ENCODE peak calls at places on chromosomes 11 and 22, in eight cellular contexts. One of them, this sample, is unnamed. For H3K4me1, the result is how much of the 10 kb centered on the place peaks cover.

GRCh38 chr22:19453718-19454117 is 6.2 kb upstream of the C22orf39 start:
- DNase-seq in gastrocnemius medialis: no peak
- DNase-seq in suprapubic skin: no peak
- DNase-seq in body of pancreas: no peak
- DNase-seq in uterus: no peak
- DNase-seq in transverse colon: no peak
- DNase-seq in spleen: no peak
- DNase-seq in ovary: peak
- DNase-seq in this sample: no peak

GRCh38 chr11:126661051-126661450 is 305.6 kb downstream of the ST3GAL4 start:
- DNase-seq in uterus: no peak
- DNase-seq in spleen: no peak
- DNase-seq in suprapubic skin: no peak
- DNase-seq in body of pancreas: no peak
- DNase-seq in transverse colon: no peak
- DNase-seq in ovary: no peak
- DNase-seq in gastrocnemius medialis: no peak
- DNase-seq in this sample: no peak

GRCh38 chr11:94184362-94184761 is 55.7 kb downstream of the PANX1 start:
- DNase-seq in spleen: no peak
- DNase-seq in uterus: no peak
- DNase-seq in transverse colon: no peak
- DNase-seq in body of pancreas: no peak
- DNase-seq in ovary: no peak
- DNase-seq in gastrocnemius medialis: no peak
- DNase-seq in suprapubic skin: no peak
- DNase-seq in this sample: no peak

GRCh38 chr11:130407978-130408377 is 20.4 kb downstream of the ADAMTS8 start:
- DNase-seq in spleen: no peak
- DNase-seq in suprapubic skin: no peak
- DNase-seq in transverse colon: peak
- DNase-seq in uterus: peak
- DNase-seq in ovary: no peak
- DNase-seq in body of pancreas: no peak
- DNase-seq in gastrocnemius medialis: no peak
- DNase-seq in this sample: peak

GRCh38 chr11:34324466-34324865 is 33.3 kb downstream of the ABTB2 start:
- DNase-seq in suprapubic skin: no peak
- DNase-seq in spleen: no peak
- DNase-seq in uterus: no peak
- DNase-seq in transverse colon: no peak
- DNase-seq in ovary: no peak
- DNase-seq in body of pancreas: no peak
- DNase-seq in gastrocnemius medialis: no peak
- DNase-seq in this sample: no peak

GRCh38 chr11:55624531-55624930 is 10.4 kb upstream of the OR4P4 start:
- DNase-seq in gastrocnemius medialis: no peak
- DNase-seq in body of pancreas: no peak
- DNase-seq in suprapubic skin: no peak
- DNase-seq in ovary: no peak
- DNase-seq in uterus: no peak
- DNase-seq in spleen: no peak
- DNase-seq in transverse colon: no peak
- DNase-seq in this sample: no peak

GRCh38 chr22:33917744-33918406 is 2.4 kb downstream of the LARGE1 start:
- DNase-seq in transverse colon: no peak
- DNase-seq in ovary: no peak
- DNase-seq in suprapubic skin: no peak
- DNase-seq in spleen: no peak
- DNase-seq in body of pancreas: no peak
- DNase-seq in gastrocnemius medialis: no peak
- DNase-seq in uterus: no peak
- DNase-seq in this sample: no peak

GRCh38 chr11:76712125-76712524 is 41.6 kb upstream of the LRRC32 start:
- DNase-seq in gastrocnemius medialis: no peak
- DNase-seq in ovary: peak
- DNase-seq in suprapubic skin: no peak
- DNase-seq in body of pancreas: no peak
- DNase-seq in uterus: no peak
- DNase-seq in spleen: no peak
- DNase-seq in transverse colon: no peak
- DNase-seq in this sample: no peak

GRCh38 chr11:134587345-134587744 is 175.3 kb upstream of the B3GAT1 start:
- DNase-seq in uterus: no peak
- DNase-seq in spleen: no peak
- DNase-seq in suprapubic skin: peak
- DNase-seq in gastrocnemius medialis: no peak
- DNase-seq in transverse colon: no peak
- DNase-seq in ovary: no peak
- DNase-seq in body of pancreas: no peak
- DNase-seq in this sample: no peak

GRCh38 chr22:50249382-50250248 is 1.4 kb downstream of the HDAC10 start:
- DNase-seq in uterus: no peak
- DNase-seq in suprapubic skin: no peak
- DNase-seq in transverse colon: no peak
- DNase-seq in ovary: peak
- DNase-seq in gastrocnemius medialis: no peak
- DNase-seq in spleen: no peak
- DNase-seq in body of pancreas: no peak
- DNase-seq in this sample: no peak

GRCh38 chr22:50248192-50249084 is 2.6 kb downstream of the HDAC10 start:
- DNase-seq in gastrocnemius medialis: no peak
- DNase-seq in body of pancreas: no peak
- DNase-seq in ovary: peak
- DNase-seq in suprapubic skin: no peak
- DNase-seq in transverse colon: no peak
- DNase-seq in spleen: no peak
- DNase-seq in uterus: no peak
- DNase-seq in this sample: no peak

GRCh38 chr22:50246242-50247175 is 1.7 kb upstream of the TUBGCP6 start:
- DNase-seq in body of pancreas: no peak
- DNase-seq in uterus: no peak
- DNase-seq in ovary: peak
- DNase-seq in spleen: no peak
- DNase-seq in gastrocnemius medialis: peak
- DNase-seq in suprapubic skin: no peak
- DNase-seq in transverse colon: no peak
- DNase-seq in this sample: no peak

GRCh38 chr22:50245214-50246072 is 620 bp upstream of the TUBGCP6 start:
- DNase-seq in ovary: peak
- DNase-seq in suprapubic skin: no peak
- DNase-seq in gastrocnemius medialis: no peak
- DNase-seq in body of pancreas: no peak
- DNase-seq in transverse colon: peak
- DNase-seq in uterus: no peak
- DNase-seq in spleen: peak
- DNase-seq in this sample: no peak

DNA sequence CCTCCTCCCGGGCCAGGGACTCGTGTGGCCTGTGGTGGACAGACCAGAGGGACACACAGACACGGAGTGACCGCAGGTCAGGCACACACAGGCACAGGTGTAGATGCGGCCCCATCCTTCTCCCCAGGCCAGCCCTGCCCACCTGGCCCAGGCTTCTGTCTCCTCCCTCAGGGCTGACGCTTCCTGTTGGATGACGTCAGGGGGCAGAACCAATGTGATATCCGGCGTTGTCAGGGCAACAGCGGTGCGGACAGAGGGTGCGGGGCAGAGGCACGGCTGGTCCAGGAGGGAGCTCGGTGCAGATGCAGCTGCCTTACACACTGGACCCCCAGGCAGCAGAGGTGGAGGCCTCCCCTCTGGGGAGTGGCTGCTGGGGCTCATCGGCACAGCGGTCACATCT is 2.9 kb upstream of the TUBGCP6 start:
- DNase-seq in suprapubic skin: no peak
- DNase-seq in uterus: no peak
- DNase-seq in gastrocnemius medialis: no peak
- DNase-seq in body of pancreas: peak
- DNase-seq in spleen: no peak
- DNase-seq in ovary: peak
- DNase-seq in transverse colon: peak
- DNase-seq in this sample: no peak
- H3K4me1 ChIP-seq in suprapubic skin: half or more
- H3K4me1 ChIP-seq in uterus: under half
- H3K4me1 ChIP-seq in gastrocnemius medialis: half or more
- H3K4me1 ChIP-seq in body of pancreas: under half
- H3K4me1 ChIP-seq in spleen: half or more
- H3K4me1 ChIP-seq in ovary: under half
- H3K4me1 ChIP-seq in transverse colon: under half
- H3K4me1 ChIP-seq in this sample: half or more

GRCh38 chr11:213111-213510 is 5.6 kb downstream of the RIC8A start:
- DNase-seq in ovary: peak
- DNase-seq in spleen: no peak
- DNase-seq in transverse colon: no peak
- DNase-seq in body of pancreas: no peak
- DNase-seq in uterus: no peak
- DNase-seq in suprapubic skin: peak
- DNase-seq in gastrocnemius medialis: no peak
- DNase-seq in this sample: no peak

GRCh38 chr11:216081-216974 is 8.8 kb downstream of the RIC8A start:
- DNase-seq in uterus: no peak
- DNase-seq in gastrocnemius medialis: no peak
- DNase-seq in ovary: no peak
- DNase-seq in spleen: no peak
- DNase-seq in body of pancreas: no peak
- DNase-seq in suprapubic skin: peak
- DNase-seq in transverse colon: no peak
- DNase-seq in this sample: no peak

GRCh38 chr11:217704-218103 is 10.2 kb downstream of the RIC8A start:
- DNase-seq in suprapubic skin: no peak
- DNase-seq in body of pancreas: no peak
- DNase-seq in spleen: no peak
- DNase-seq in transverse colon: no peak
- DNase-seq in uterus: no peak
- DNase-seq in ovary: no peak
- DNase-seq in gastrocnemius medialis: no peak
- DNase-seq in this sample: no peak

GRCh38 chr11:214083-214482 is 6.6 kb downstream of the RIC8A start:
- DNase-seq in uterus: no peak
- DNase-seq in body of pancreas: no peak
- DNase-seq in ovary: no peak
- DNase-seq in transverse colon: no peak
- DNase-seq in suprapubic skin: peak
- DNase-seq in spleen: no peak
- DNase-seq in gastrocnemius medialis: no peak
- DNase-seq in this sample: no peak

GRCh38 chr11:215581-216037 is 8.1 kb downstream of the RIC8A start:
- DNase-seq in transverse colon: no peak
- DNase-seq in spleen: no peak
- DNase-seq in gastrocnemius medialis: no peak
- DNase-seq in uterus: no peak
- DNase-seq in ovary: no peak
- DNase-seq in suprapubic skin: peak
- DNase-seq in body of pancreas: no peak
- DNase-seq in this sample: no peak
- TF ChIP-seq POLR2A in transverse colon: no peak
- TF ChIP-seq POLR2A in spleen: no peak
- TF ChIP-seq POLR2A in gastrocnemius medialis: no peak
- TF ChIP-seq POLR2A in uterus: no peak
- TF ChIP-seq POLR2A in ovary: no peak
- TF ChIP-seq POLR2A in suprapubic skin: no peak
- TF ChIP-seq POLR2A in body of pancreas: no peak
- TF ChIP-seq POLR2A in this sample: no peak

DNA sequence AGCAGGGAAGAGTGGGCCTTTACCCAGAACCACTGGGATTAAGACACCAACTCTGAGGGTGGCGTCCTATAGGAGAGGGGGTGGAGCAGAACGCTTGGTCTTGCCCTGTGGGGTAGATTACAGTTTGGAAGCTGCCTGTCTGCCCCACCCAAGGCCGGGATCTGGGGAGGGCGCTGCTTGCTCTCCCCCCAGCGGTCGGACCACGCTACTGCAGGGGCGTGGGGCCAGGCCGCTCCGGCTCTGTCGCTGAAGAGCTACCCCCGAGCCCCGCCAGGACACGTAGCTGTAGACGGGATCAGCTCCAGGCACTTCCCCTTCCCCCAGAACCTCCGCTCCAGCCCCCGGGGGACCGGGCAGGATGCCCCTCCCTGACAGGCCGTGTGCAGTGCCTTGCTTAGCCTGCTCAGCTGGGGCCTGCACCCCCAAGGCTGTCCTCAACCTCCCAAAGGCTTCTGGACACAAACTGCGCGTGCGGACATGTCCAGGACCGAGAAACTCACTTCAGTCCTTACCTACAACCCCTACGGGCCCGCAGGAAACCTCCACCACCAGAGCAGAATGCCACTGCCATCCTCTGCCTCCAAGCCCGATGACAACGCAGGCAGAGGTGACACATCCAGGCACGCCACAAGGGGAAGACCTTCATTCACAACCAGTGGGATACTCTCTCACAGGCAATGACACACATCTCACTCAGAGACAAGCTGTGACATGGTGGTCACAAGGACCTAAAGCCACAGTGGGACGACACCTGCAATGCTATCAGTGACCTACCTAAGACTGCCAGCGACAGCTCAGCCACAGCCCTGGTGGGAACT is 3.6 kb downstream of the AHNAK start:
- DNase-seq in gastrocnemius medialis: peak
- DNase-seq in ovary: peak
- DNase-seq in body of pancreas: peak
- DNase-seq in transverse colon: peak
- DNase-seq in uterus: peak
- DNase-seq in spleen: peak
- DNase-seq in suprapubic skin: peak
- DNase-seq in this sample: peak
- H3K4me1 ChIP-seq in gastrocnemius medialis: half or more
- H3K4me1 ChIP-seq in ovary: under half
- H3K4me1 ChIP-seq in body of pancreas: half or more
- H3K4me1 ChIP-seq in transverse colon: half or more
- H3K4me1 ChIP-seq in uterus: under half
- H3K4me1 ChIP-seq in spleen: half or more
- H3K4me1 ChIP-seq in suprapubic skin: half or more
- H3K4me1 ChIP-seq in this sample: half or more

GRCh38 chr22:46578824-46579561 is 41.2 kb upstream of the GRAMD4 start:
- DNase-seq in transverse colon: peak
- DNase-seq in body of pancreas: peak
- DNase-seq in spleen: peak
- DNase-seq in uterus: no peak
- DNase-seq in ovary: no peak
- DNase-seq in gastrocnemius medialis: peak
- DNase-seq in suprapubic skin: no peak
- DNase-seq in this sample: peak

GRCh38 chr22:46575915-46576555 is 38.6 kb upstream of the CELSR1 start:
- DNase-seq in body of pancreas: no peak
- DNase-seq in suprapubic skin: no peak
- DNase-seq in gastrocnemius medialis: no peak
- DNase-seq in spleen: peak
- DNase-seq in transverse colon: peak
- DNase-seq in uterus: no peak
- DNase-seq in ovary: no peak
- DNase-seq in this sample: no peak

GRCh38 chr22:46576556-46577351 is 39.3 kb upstream of the CELSR1 start:
- DNase-seq in body of pancreas: peak
- DNase-seq in gastrocnemius medialis: no peak
- DNase-seq in transverse colon: peak
- DNase-seq in uterus: peak
- DNase-seq in ovary: peak
- DNase-seq in spleen: peak
- DNase-seq in suprapubic skin: no peak
- DNase-seq in this sample: peak

GRCh38 chr22:46578251-46578823 is 40.9 kb upstream of the CELSR1 start:
- DNase-seq in uterus: no peak
- DNase-seq in gastrocnemius medialis: no peak
- DNase-seq in spleen: peak
- DNase-seq in ovary: no peak
- DNase-seq in body of pancreas: no peak
- DNase-seq in suprapubic skin: no peak
- DNase-seq in transverse colon: no peak
- DNase-seq in this sample: peak

GRCh38 chr22:46577361-46578249 is 40.2 kb upstream of the CELSR1 start:
- DNase-seq in uterus: no peak
- DNase-seq in ovary: peak
- DNase-seq in spleen: peak
- DNase-seq in transverse colon: peak
- DNase-seq in gastrocnemius medialis: no peak
- DNase-seq in body of pancreas: no peak
- DNase-seq in suprapubic skin: no peak
- DNase-seq in this sample: peak
- TF ChIP-seq POLR2A in uterus: no peak
- TF ChIP-seq POLR2A in ovary: no peak
- TF ChIP-seq POLR2A in spleen: no peak
- TF ChIP-seq POLR2A in transverse colon: no peak
- TF ChIP-seq POLR2A in gastrocnemius medialis: no peak
- TF ChIP-seq POLR2A in body of pancreas: no peak
- TF ChIP-seq POLR2A in suprapubic skin: no peak
- TF ChIP-seq POLR2A in this sample: no peak

This sample was measured in heart left ventricle.